ENCODE peak calls at places on chromosomes 2 and 18, in ten cellular contexts. One of them, this sample, is unnamed.

GRCh38 chr2:134307334-134307733 is 53.5 kb downstream of the MGAT5 start:
- DNase-seq in astrocyte of the cerebellum: peak
- DNase-seq in neural crest cell: no peak
- DNase-seq in cardiac muscle cell: no peak
- DNase-seq in A549: no peak
- DNase-seq in K562: no peak
- DNase-seq in PC-3: no peak
- DNase-seq in thoracic aorta: no peak
- DNase-seq in activated B cell treated with CpG ODN at 0.5 μM for 24 hours: no peak
- DNase-seq in lung: no peak
- DNase-seq in this sample: no peak

GRCh38 chr2:168338292-168338691 is 90.9 kb upstream of the STK39 start:
- DNase-seq in astrocyte of the cerebellum: no peak
- DNase-seq in neural crest cell: no peak
- DNase-seq in cardiac muscle cell: no peak
- DNase-seq in A549: no peak
- DNase-seq in K562: no peak
- DNase-seq in PC-3: peak
- DNase-seq in thoracic aorta: no peak
- DNase-seq in activated B cell treated with CpG ODN at 0.5 μM for 24 hours: no peak
- DNase-seq in lung: no peak
- DNase-seq in this sample: no peak

GRCh38 chr2:202771741-202772470 is 99.7 kb downstream of the ICA1L start:
- DNase-seq in astrocyte of the cerebellum: no peak
- DNase-seq in neural crest cell: no peak
- DNase-seq in cardiac muscle cell: peak
- DNase-seq in A549: no peak
- DNase-seq in K562: no peak
- DNase-seq in PC-3: no peak
- DNase-seq in thoracic aorta: no peak
- DNase-seq in activated B cell treated with CpG ODN at 0.5 μM for 24 hours: no peak
- DNase-seq in lung: no peak
- DNase-seq in this sample: no peak

GRCh38 chr2:191688934-191689695 is 11.2 kb downstream of the NABP1 start:
- DNase-seq in astrocyte of the cerebellum: peak
- DNase-seq in neural crest cell: no peak
- DNase-seq in cardiac muscle cell: peak
- DNase-seq in A549: peak
- DNase-seq in K562: no peak
- DNase-seq in PC-3: peak
- DNase-seq in thoracic aorta: no peak
- DNase-seq in activated B cell treated with CpG ODN at 0.5 μM for 24 hours: no peak
- DNase-seq in lung: no peak
- DNase-seq in this sample: no peak

GRCh38 chr18:78738076-78738690 is 241.4 kb upstream of the SALL3 start:
- DNase-seq in astrocyte of the cerebellum: no peak
- DNase-seq in neural crest cell: no peak
- DNase-seq in cardiac muscle cell: no peak
- DNase-seq in A549: no peak
- DNase-seq in K562: no peak
- DNase-seq in PC-3: no peak
- DNase-seq in thoracic aorta: no peak
- DNase-seq in activated B cell treated with CpG ODN at 0.5 μM for 24 hours: no peak
- DNase-seq in lung: no peak
- DNase-seq in this sample: no peak

GRCh38 chr2:62348700-62349099 is 152.8 kb downstream of the B3GNT2 start:
- DNase-seq in astrocyte of the cerebellum: no peak
- DNase-seq in neural crest cell: no peak
- DNase-seq in cardiac muscle cell: no peak
- DNase-seq in A549: no peak
- DNase-seq in K562: no peak
- DNase-seq in PC-3: no peak
- DNase-seq in thoracic aorta: no peak
- DNase-seq in activated B cell treated with CpG ODN at 0.5 μM for 24 hours: no peak
- DNase-seq in lung: no peak
- DNase-seq in this sample: no peak

GRCh38 chr2:216730871-216731270 is 35.5 kb upstream of the IGFBP5 start:
- DNase-seq in astrocyte of the cerebellum: no peak
- DNase-seq in neural crest cell: no peak
- DNase-seq in cardiac muscle cell: no peak
- DNase-seq in A549: no peak
- DNase-seq in K562: no peak
- DNase-seq in PC-3: no peak
- DNase-seq in thoracic aorta: no peak
- DNase-seq in activated B cell treated with CpG ODN at 0.5 μM for 24 hours: no peak
- DNase-seq in lung: no peak
- DNase-seq in this sample: no peak

GRCh38 chr18:47283476-47283875 is 32.0 kb upstream of the SKOR2 start:
- DNase-seq in astrocyte of the cerebellum: no peak
- DNase-seq in neural crest cell: no peak
- DNase-seq in cardiac muscle cell: peak
- DNase-seq in A549: peak
- DNase-seq in K562: peak
- DNase-seq in PC-3: peak
- DNase-seq in thoracic aorta: no peak
- DNase-seq in activated B cell treated with CpG ODN at 0.5 μM for 24 hours: no peak
- DNase-seq in lung: no peak
- DNase-seq in this sample: no peak

GRCh38 chr2:135097532-135098231 is 45.6 kb downstream of the RAB3GAP1 start:
- DNase-seq in astrocyte of the cerebellum: no peak
- DNase-seq in neural crest cell: no peak
- DNase-seq in cardiac muscle cell: no peak
- DNase-seq in A549: no peak
- DNase-seq in K562: no peak
- DNase-seq in PC-3: no peak
- DNase-seq in thoracic aorta: no peak
- DNase-seq in activated B cell treated with CpG ODN at 0.5 μM for 24 hours: no peak
- DNase-seq in lung: no peak
- DNase-seq in this sample: no peak

GRCh38 chr2:97747716-97748115 is 34.3 kb downstream of the ZAP70 start:
- DNase-seq in astrocyte of the cerebellum: no peak
- DNase-seq in neural crest cell: no peak
- DNase-seq in cardiac muscle cell: peak
- DNase-seq in A549: no peak
- DNase-seq in K562: no peak
- DNase-seq in PC-3: no peak
- DNase-seq in thoracic aorta: no peak
- DNase-seq in activated B cell treated with CpG ODN at 0.5 μM for 24 hours: no peak
- DNase-seq in lung: no peak
- DNase-seq in this sample: no peak

GRCh38 chr2:174777334-174777733 is 13.1 kb upstream of the CHRNA1 start:
- DNase-seq in astrocyte of the cerebellum: no peak
- DNase-seq in neural crest cell: no peak
- DNase-seq in cardiac muscle cell: no peak
- DNase-seq in A549: no peak
- DNase-seq in K562: no peak
- DNase-seq in PC-3: no peak
- DNase-seq in thoracic aorta: no peak
- DNase-seq in activated B cell treated with CpG ODN at 0.5 μM for 24 hours: no peak
- DNase-seq in lung: no peak
- DNase-seq in this sample: no peak

GRCh38 chr2:174776686-174777085 is 12.4 kb upstream of the CHRNA1 start:
- DNase-seq in astrocyte of the cerebellum: no peak
- DNase-seq in neural crest cell: no peak
- DNase-seq in cardiac muscle cell: no peak
- DNase-seq in A549: no peak
- DNase-seq in K562: no peak
- DNase-seq in PC-3: no peak
- DNase-seq in thoracic aorta: no peak
- DNase-seq in activated B cell treated with CpG ODN at 0.5 μM for 24 hours: no peak
- DNase-seq in lung: no peak
- DNase-seq in this sample: no peak

GRCh38 chr2:174775586-174775985 is 11.3 kb upstream of the CHRNA1 start:
- DNase-seq in astrocyte of the cerebellum: no peak
- DNase-seq in neural crest cell: no peak
- DNase-seq in cardiac muscle cell: no peak
- DNase-seq in A549: no peak
- DNase-seq in K562: no peak
- DNase-seq in PC-3: peak
- DNase-seq in thoracic aorta: no peak
- DNase-seq in activated B cell treated with CpG ODN at 0.5 μM for 24 hours: no peak
- DNase-seq in lung: no peak
- DNase-seq in this sample: no peak

GRCh38 chr2:174774828-174775227 is 10.6 kb upstream of the CHRNA1 start:
- DNase-seq in astrocyte of the cerebellum: no peak
- DNase-seq in neural crest cell: no peak
- DNase-seq in cardiac muscle cell: no peak
- DNase-seq in A549: no peak
- DNase-seq in K562: no peak
- DNase-seq in PC-3: no peak
- DNase-seq in thoracic aorta: no peak
- DNase-seq in activated B cell treated with CpG ODN at 0.5 μM for 24 hours: no peak
- DNase-seq in lung: no peak
- DNase-seq in this sample: no peak

GRCh38 chr2:174776223-174776622 is 12.0 kb upstream of the CHRNA1 start:
- DNase-seq in astrocyte of the cerebellum: no peak
- DNase-seq in neural crest cell: no peak
- DNase-seq in cardiac muscle cell: no peak
- DNase-seq in A549: no peak
- DNase-seq in K562: peak
- DNase-seq in PC-3: no peak
- DNase-seq in thoracic aorta: no peak
- DNase-seq in activated B cell treated with CpG ODN at 0.5 μM for 24 hours: no peak
- DNase-seq in lung: no peak
- DNase-seq in this sample: no peak
- TF ChIP-seq CTCF in astrocyte of the cerebellum: peak
- TF ChIP-seq CTCF in neural crest cell: peak
- TF ChIP-seq CTCF in cardiac muscle cell: peak
- TF ChIP-seq CTCF in A549: no peak
- TF ChIP-seq CTCF in K562: peak
- TF ChIP-seq CTCF in PC-3: peak
- TF ChIP-seq CTCF in thoracic aorta: no peak
- TF ChIP-seq CTCF in activated B cell treated with CpG ODN at 0.5 μM for 24 hours: no peak
- TF ChIP-seq CTCF in lung: no peak
- TF ChIP-seq CTCF in this sample: no peak

DNA sequence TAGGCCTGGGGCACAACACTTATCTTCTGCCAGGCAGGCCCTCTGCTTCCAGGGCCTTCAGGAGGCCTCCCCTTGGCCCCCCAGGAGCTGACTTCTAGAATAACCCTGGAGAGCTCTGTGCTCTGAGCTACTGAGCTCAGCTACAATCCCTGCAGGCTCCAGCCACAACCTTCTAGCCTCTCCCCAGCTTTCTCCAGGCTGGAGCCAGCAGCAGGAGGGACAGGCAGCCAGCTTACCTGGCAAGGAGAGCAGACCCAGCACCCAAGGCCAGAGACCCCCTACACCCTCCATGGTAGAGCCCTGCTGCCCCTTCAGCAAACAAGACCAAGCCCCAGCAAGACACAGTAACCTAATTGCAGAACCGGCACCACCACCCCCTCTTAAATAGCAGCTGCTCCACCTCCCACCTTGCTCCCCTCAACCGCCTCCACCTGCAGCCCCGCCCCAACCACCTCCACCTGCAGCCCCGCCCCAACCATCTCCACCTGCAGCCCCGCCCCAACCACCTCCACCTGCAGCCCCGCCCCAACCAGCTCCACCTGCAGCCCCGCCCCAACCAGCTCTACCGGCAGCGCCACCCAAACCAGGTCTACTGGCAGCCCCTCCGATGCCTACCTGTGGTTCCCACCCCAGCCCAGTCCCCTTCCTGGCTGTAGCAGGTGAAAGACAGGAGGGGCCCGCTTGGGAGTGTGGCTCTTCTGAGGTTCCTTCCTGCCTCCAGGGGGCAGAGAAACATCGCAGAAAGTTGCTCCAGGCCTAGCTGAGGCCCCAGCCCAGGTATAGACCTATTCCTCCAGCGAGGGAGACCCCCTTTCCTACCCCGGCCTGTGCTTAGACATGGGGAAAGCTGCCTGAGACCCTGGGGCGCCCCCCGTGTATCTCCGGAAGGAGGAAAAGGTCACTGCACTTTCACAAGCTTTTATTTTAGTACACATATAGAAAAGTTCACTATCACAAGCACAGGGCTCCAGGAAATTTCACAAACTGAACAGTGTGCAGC is at the start of gene ASTL:
- DNase-seq in astrocyte of the cerebellum: no peak
- DNase-seq in neural crest cell: no peak
- DNase-seq in cardiac muscle cell: peak
- DNase-seq in A549: peak
- DNase-seq in K562: peak
- DNase-seq in PC-3: peak
- DNase-seq in thoracic aorta: no peak
- DNase-seq in activated B cell treated with CpG ODN at 0.5 μM for 24 hours: peak
- DNase-seq in lung: peak
- DNase-seq in this sample: peak
- TF ChIP-seq CTCF in astrocyte of the cerebellum: peak
- TF ChIP-seq CTCF in neural crest cell: peak
- TF ChIP-seq CTCF in cardiac muscle cell: peak
- TF ChIP-seq CTCF in A549: peak
- TF ChIP-seq CTCF in K562: peak
- TF ChIP-seq CTCF in PC-3: peak
- TF ChIP-seq CTCF in thoracic aorta: peak
- TF ChIP-seq CTCF in activated B cell treated with CpG ODN at 0.5 μM for 24 hours: no peak
- TF ChIP-seq CTCF in lung: peak
- TF ChIP-seq CTCF in this sample: peak

GRCh38 chr18:49444599-49444998 is 15.8 kb downstream of the DYM start:
- DNase-seq in astrocyte of the cerebellum: no peak
- DNase-seq in neural crest cell: no peak
- DNase-seq in cardiac muscle cell: no peak
- DNase-seq in A549: no peak
- DNase-seq in K562: no peak
- DNase-seq in PC-3: no peak
- DNase-seq in thoracic aorta: no peak
- DNase-seq in activated B cell treated with CpG ODN at 0.5 μM for 24 hours: no peak
- DNase-seq in lung: no peak
- DNase-seq in this sample: no peak

GRCh38 chr18:49443837-49444236 is 16.6 kb downstream of the DYM start:
- DNase-seq in astrocyte of the cerebellum: no peak
- DNase-seq in neural crest cell: no peak
- DNase-seq in cardiac muscle cell: no peak
- DNase-seq in A549: no peak
- DNase-seq in K562: no peak
- DNase-seq in PC-3: no peak
- DNase-seq in thoracic aorta: no peak
- DNase-seq in activated B cell treated with CpG ODN at 0.5 μM for 24 hours: no peak
- DNase-seq in lung: no peak
- DNase-seq in this sample: no peak

GRCh38 chr18:49446481-49446880 is 14.0 kb downstream of the DYM start:
- DNase-seq in astrocyte of the cerebellum: no peak
- DNase-seq in neural crest cell: no peak
- DNase-seq in cardiac muscle cell: no peak
- DNase-seq in A549: no peak
- DNase-seq in K562: no peak
- DNase-seq in PC-3: no peak
- DNase-seq in thoracic aorta: no peak
- DNase-seq in activated B cell treated with CpG ODN at 0.5 μM for 24 hours: no peak
- DNase-seq in lung: no peak
- DNase-seq in this sample: no peak

GRCh38 chr18:49447810-49448745 is 12.4 kb downstream of the DYM start:
- DNase-seq in astrocyte of the cerebellum: peak
- DNase-seq in neural crest cell: peak
- DNase-seq in cardiac muscle cell: peak
- DNase-seq in A549: peak
- DNase-seq in K562: peak
- DNase-seq in PC-3: peak
- DNase-seq in thoracic aorta: no peak
- DNase-seq in activated B cell treated with CpG ODN at 0.5 μM for 24 hours: no peak
- DNase-seq in lung: no peak
- DNase-seq in this sample: peak
- TF ChIP-seq CTCF in astrocyte of the cerebellum: peak
- TF ChIP-seq CTCF in neural crest cell: peak
- TF ChIP-seq CTCF in cardiac muscle cell: peak
- TF ChIP-seq CTCF in A549: peak
- TF ChIP-seq CTCF in K562: peak
- TF ChIP-seq CTCF in PC-3: peak
- TF ChIP-seq CTCF in thoracic aorta: peak
- TF ChIP-seq CTCF in activated B cell treated with CpG ODN at 0.5 μM for 24 hours: no peak
- TF ChIP-seq CTCF in lung: peak
- TF ChIP-seq CTCF in this sample: peak

GRCh38 chr2:74138952-74139323 is 8.8 kb downstream of the BOLA3 start:
- DNase-seq in astrocyte of the cerebellum: no peak
- DNase-seq in neural crest cell: no peak
- DNase-seq in cardiac muscle cell: no peak
- DNase-seq in A549: no peak
- DNase-seq in K562: peak
- DNase-seq in PC-3: no peak
- DNase-seq in thoracic aorta: no peak
- DNase-seq in activated B cell treated with CpG ODN at 0.5 μM for 24 hours: no peak
- DNase-seq in lung: no peak
- DNase-seq in this sample: no peak
- TF ChIP-seq CTCF in astrocyte of the cerebellum: no peak
- TF ChIP-seq CTCF in neural crest cell: peak
- TF ChIP-seq CTCF in cardiac muscle cell: peak
- TF ChIP-seq CTCF in A549: peak
- TF ChIP-seq CTCF in K562: peak
- TF ChIP-seq CTCF in PC-3: peak
- TF ChIP-seq CTCF in thoracic aorta: no peak
- TF ChIP-seq CTCF in activated B cell treated with CpG ODN at 0.5 μM for 24 hours: no peak
- TF ChIP-seq CTCF in lung: no peak
- TF ChIP-seq CTCF in this sample: no peak

This sample was measured in thyroid gland.